ENCODE peak calls at places on chromosomes 7 and 10, in six cellular contexts. L is K562; A is substantia nigra; G is gastrocnemius medialis; J is adrenal gland; T is CD4-positive, alpha-beta T cell. Z is an unnamed sample.

GRCh38 chr7:5827755-5828154 is 46.3 kb upstream of the RNF216 start:
- DNase-seq in L (peak), A (no peak), G (no peak), J (no peak), T (peak), Z (peak)

GRCh38 chr7:36287371-36288241 is 102.1 kb upstream of the ANLN start:
- DNase-seq in L (no peak), A (peak), G (peak), J (no peak), T (no peak), Z (peak)

GRCh38 chr10:113987805-113988204 is 55.9 kb upstream of the ADRB1 start:
- DNase-seq in L (no peak), A (no peak), G (no peak), J (no peak), T (no peak), Z (no peak)

GRCh38 chr7:26293569-26294308 is 2.1 kb downstream of the SNX10 start:
- DNase-seq in L (no peak), A (no peak), G (no peak), J (no peak), T (peak), Z (no peak)

GRCh38 chr7:105097619-105098018 is 83.6 kb downstream of the KMT2E start:
- DNase-seq in L (no peak), A (no peak), G (no peak), J (no peak), T (no peak), Z (no peak)

GRCh38 chr7:79091661-79092060 is 361.8 kb downstream of the MAGI2 start:
- DNase-seq in L (no peak), A (no peak), G (no peak), J (no peak), T (no peak), Z (no peak)

GRCh38 chr10:96606946-96607345 is 20.1 kb upstream of the TM9SF3 start:
- DNase-seq in L (no peak), A (no peak), G (no peak), J (no peak), T (no peak), Z (no peak)

GRCh38 chr7:140079121-140079536 is 16.4 kb upstream of the PARP12 start:
- DNase-seq in L (peak), A (no peak), G (peak), J (peak), T (no peak), Z (no peak)

GRCh38 chr7:101166909-101167644 is 1.7 kb upstream of the VGF start:
- DNase-seq in L (peak), A (no peak), G (no peak), J (no peak), T (no peak), Z (no peak)

GRCh38 chr7:140041626-140042385 is 20.9 kb downstream of the PARP12 start:
- DNase-seq in L (no peak), A (no peak), G (no peak), J (no peak), T (no peak), Z (no peak)

GRCh38 chr7:141354251-141354650 is 197.0 kb upstream of the AGK start:
- DNase-seq in L (no peak), A (no peak), G (no peak), J (no peak), T (no peak), Z (no peak)

GRCh38 chr7:108059526-108059925 is 56.6 kb upstream of the LAMB1 start:
- DNase-seq in L (no peak), A (no peak), G (no peak), J (no peak), T (no peak), Z (no peak)

GRCh38 chr10:15230257-15230656 is 61.8 kb upstream of the NMT2 start:
- DNase-seq in L (no peak), A (no peak), G (no peak), J (no peak), T (no peak), Z (no peak)

GRCh38 chr7:105353752-105354328 is 34.9 kb downstream of the SRPK2 start:
- DNase-seq in L (peak), A (no peak), G (peak), J (peak), T (no peak), Z (peak)

GRCh38 chr10:70440296-70441160 is 953 bp downstream of the NODAL start:
- DNase-seq in L (no peak), A (no peak), G (no peak), J (no peak), T (no peak), Z (no peak)

GRCh38 chr7:112428715-112429114 is 21.5 kb upstream of the IFRD1 start:
- DNase-seq in L (no peak), A (no peak), G (no peak), J (no peak), T (no peak), Z (no peak)

GRCh38 chr7:150367677-150368097 is 935 bp upstream of the REPIN1 start:
- DNase-seq in L (no peak), A (no peak), G (no peak), J (no peak), T (no peak), Z (no peak)

GRCh38 chr10:100980327-100981110 is 6.8 kb downstream of the MRPL43 start:
- DNase-seq in L (no peak), A (no peak), G (no peak), J (peak), T (no peak), Z (no peak)

GRCh38 chr7:99366646-99367045 is 7.9 kb upstream of the ARPC1B start:
- DNase-seq in L (no peak), A (no peak), G (no peak), J (no peak), T (no peak), Z (no peak)

GRCh38 chr7:114860196-114860595 is 61.7 kb upstream of the MDFIC start:
- DNase-seq in L (no peak), A (no peak), G (no peak), J (no peak), T (no peak), Z (no peak)

GRCh38 chr7:128938524-128939074 is 872 bp downstream of the IRF5 start:
- DNase-seq in L (no peak), A (no peak), G (no peak), J (no peak), T (no peak), Z (peak)

GRCh38 chr7:100157334-100158228 is 942 bp downstream of the TRAPPC14 start:
- DNase-seq in L (peak), A (no peak), G (no peak), J (peak), T (no peak), Z (peak)

GRCh38 chr7:138125119-138125518 is 48.9 kb downstream of the AKR1D1 start:
- DNase-seq in L (no peak), A (no peak), G (no peak), J (no peak), T (no peak), Z (no peak)

GRCh38 chr10:102770792-102771191 is 27.0 kb downstream of the WBP1L start:
- DNase-seq in L (no peak), A (no peak), G (no peak), J (peak), T (no peak), Z (no peak)

GRCh38 chr7:81721428-81721827 is 48.4 kb downstream of the HGF start:
- DNase-seq in L (no peak), A (no peak), G (no peak), J (no peak), T (no peak), Z (no peak)

GRCh38 chr10:98407744-98408241 is 7.2 kb downstream of the PYROXD2 start:
- DNase-seq in L (no peak), A (no peak), G (no peak), J (no peak), T (no peak), Z (no peak)

GRCh38 chr7:128404826-128405344 is 4.9 kb downstream of the IMPDH1 start:
- DNase-seq in L (peak), A (no peak), G (no peak), J (no peak), T (no peak), Z (no peak)

GRCh38 chr7:46945328-46945727 is 636.6 kb downstream of the TNS3 start:
- DNase-seq in L (no peak), A (no peak), G (no peak), J (no peak), T (no peak), Z (no peak)

GRCh38 chr10:89692416-89692815 is 9.0 kb upstream of the KIF20B start:
- DNase-seq in L (no peak), A (no peak), G (no peak), J (no peak), T (no peak), Z (no peak)

GRCh38 chr7:30162622-30163124 is 27.9 kb downstream of the MTURN start:
- DNase-seq in L (no peak), A (no peak), G (no peak), J (no peak), T (no peak), Z (no peak)

GRCh38 chr10:93015722-93016121 is 44.9 kb upstream of the CYP26C1 start:
- DNase-seq in L (no peak), A (no peak), G (no peak), J (no peak), T (no peak), Z (no peak)

GRCh38 chr7:57819491-57819981 is 369.6 kb downstream of the ZNF716 start:
- DNase-seq in L (no peak), A (no peak), G (no peak), J (no peak), T (no peak), Z (no peak)

GRCh38 chr10:3786295-3786981 is 1.4 kb upstream of the KLF6 start:
- DNase-seq in L (peak), A (no peak), G (no peak), J (peak), T (no peak), Z (peak)

GRCh38 chr7:34087892-34088891 is 182.9 kb downstream of the BMPER start:
- DNase-seq in L (peak), A (no peak), G (no peak), J (peak), T (no peak), Z (no peak)

GRCh38 chr7:136016649-136017395 is 39.7 kb upstream of the MTPN start:
- DNase-seq in L (no peak), A (no peak), G (no peak), J (no peak), T (no peak), Z (no peak)

GRCh38 chr7:95881597-95881996 is 109.2 kb downstream of the DYNC1I1 start:
- DNase-seq in L (no peak), A (no peak), G (no peak), J (no peak), T (no peak), Z (no peak)

GRCh38 chr7:39720586-39720985 is 97.2 kb downstream of the RALA start:
- DNase-seq in L (peak), A (no peak), G (no peak), J (no peak), T (no peak), Z (no peak)

GRCh38 chr7:18191329-18191728 is 163.7 kb upstream of the PRPS1L1 start:
- DNase-seq in L (no peak), A (no peak), G (no peak), J (no peak), T (no peak), Z (no peak)

GRCh38 chr7:18192228-18192627 is 164.6 kb upstream of the PRPS1L1 start:
- DNase-seq in L (no peak), A (no peak), G (no peak), J (no peak), T (no peak), Z (no peak)

GRCh38 chr7:18189495-18190126 is 162.0 kb upstream of the PRPS1L1 start:
- DNase-seq in L (no peak), A (no peak), G (no peak), J (no peak), T (no peak), Z (no peak)
- H3K27ac ChIP-seq in L (no peak), A (no peak), G (no peak), J (no peak), T (no peak), Z (no peak)

GRCh38 chr7:25029075-25029474 is 49.1 kb upstream of the OSBPL3 start:
- DNase-seq in L (no peak), A (no peak), G (no peak), J (no peak), T (no peak), Z (peak)

GRCh38 chr7:25025218-25025671 is 45.3 kb upstream of the OSBPL3 start:
- DNase-seq in L (no peak), A (no peak), G (no peak), J (no peak), T (no peak), Z (no peak)

GRCh38 chr7:25028370-25028971 is 48.5 kb upstream of the OSBPL3 start:
- DNase-seq in L (peak), A (no peak), G (no peak), J (no peak), T (no peak), Z (no peak)

GRCh38 chr7:25031007-25031406 is 51.0 kb upstream of the OSBPL3 start:
- DNase-seq in L (no peak), A (no peak), G (no peak), J (no peak), T (no peak), Z (no peak)

GRCh38 chr7:25026156-25026555 is 46.2 kb upstream of the OSBPL3 start:
- DNase-seq in L (no peak), A (no peak), G (no peak), J (no peak), T (no peak), Z (no peak)
- H3K27ac ChIP-seq in L (no peak), A (no peak), G (no peak), J (no peak), T (no peak), Z (no peak)

DNA sequence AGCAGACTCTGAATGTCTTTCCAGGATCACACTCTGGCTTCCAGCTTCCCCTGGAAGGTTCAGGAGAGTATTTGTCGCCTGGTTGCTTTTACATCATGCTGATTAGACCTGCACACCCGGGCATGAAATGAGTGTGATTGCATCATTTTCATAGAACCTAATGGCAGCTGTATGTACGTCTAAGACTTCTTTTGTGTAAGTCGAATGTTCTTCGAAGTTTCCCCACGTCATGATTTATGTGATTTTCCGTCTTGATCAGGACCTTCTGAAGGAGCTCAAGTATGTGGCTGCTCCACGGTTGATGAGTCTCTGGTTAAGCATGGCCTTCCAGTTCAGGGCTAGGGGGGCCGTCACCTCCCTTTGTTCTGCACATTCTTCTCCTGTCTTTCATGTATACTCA is 4.5 kb downstream of the EIF4H start:
- DNase-seq in L (peak), A (no peak), G (no peak), J (no peak), T (no peak), Z (no peak)
- H3K27ac ChIP-seq in L (peak), A (no peak), G (peak), J (peak), T (no peak), Z (no peak)

DNA sequence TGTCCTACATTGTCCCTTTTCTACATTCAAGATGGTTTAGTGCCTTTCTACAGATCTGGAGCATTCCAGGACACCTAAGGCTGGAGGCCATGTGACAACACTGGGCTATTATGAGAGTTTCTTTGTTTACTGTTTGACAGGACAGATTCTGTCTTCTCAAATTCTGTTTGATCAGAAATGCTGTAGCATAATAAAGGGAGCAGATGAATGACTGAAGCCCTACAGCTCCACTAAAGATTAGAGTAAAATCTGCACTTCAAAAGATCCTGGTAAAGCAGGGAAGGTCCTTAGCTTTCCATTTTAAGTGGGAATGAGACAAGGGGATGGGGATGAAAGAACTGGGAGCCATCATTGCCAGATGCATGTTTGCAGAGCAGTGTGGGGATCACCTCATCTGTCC is 38.4 kb downstream of the TMEM229A start:
- DNase-seq in L (no peak), A (peak), G (no peak), J (no peak), T (no peak), Z (no peak)
- H3K27ac ChIP-seq in L (no peak), A (peak), G (no peak), J (no peak), T (no peak), Z (no peak)

Z was measured in spleen.